ENCODE peak calls at places on chromosomes 6 and 20, in four cellular contexts. One of them, this sample, is unnamed.

GRCh38 chr20:58710481-58711265 is 18.1 kb downstream of the NPEPL1 start:
- DNase-seq in non-pigmented ciliary epithelial cell: no peak
- DNase-seq in GDM1: no peak
- DNase-seq in skeletal muscle cell: no peak
- DNase-seq in this sample: peak

GRCh38 chr6:41375598-41376151 is 40.3 kb downstream of the NCR2 start:
- DNase-seq in GDM1: no peak
- DNase-seq in skeletal muscle cell: no peak
- DNase-seq in non-pigmented ciliary epithelial cell: no peak
- DNase-seq in this sample: no peak

GRCh38 chr20:61252601-61253263 is 671 bp downstream of the CDH4 start:
- DNase-seq in skeletal muscle cell: no peak
- DNase-seq in non-pigmented ciliary epithelial cell: no peak
- DNase-seq in GDM1: no peak
- DNase-seq in this sample: no peak

GRCh38 chr6:42059743-42060142 is 9.4 kb downstream of the TAF8 start:
- DNase-seq in skeletal muscle cell: no peak
- DNase-seq in non-pigmented ciliary epithelial cell: no peak
- DNase-seq in GDM1: no peak
- DNase-seq in this sample: no peak

GRCh38 chr6:167668019-167668753 is 158.5 kb upstream of the AFDN start:
- DNase-seq in GDM1: no peak
- DNase-seq in skeletal muscle cell: no peak
- DNase-seq in non-pigmented ciliary epithelial cell: no peak
- DNase-seq in this sample: peak

GRCh38 chr6:151034825-151035781 is 169.6 kb downstream of the MTHFD1L start:
- DNase-seq in non-pigmented ciliary epithelial cell: no peak
- DNase-seq in GDM1: no peak
- DNase-seq in skeletal muscle cell: no peak
- DNase-seq in this sample: no peak

GRCh38 chr20:18705490-18705889 is 108.1 kb upstream of the SCP2D1 start:
- DNase-seq in GDM1: no peak
- DNase-seq in skeletal muscle cell: peak
- DNase-seq in non-pigmented ciliary epithelial cell: peak
- DNase-seq in this sample: no peak

GRCh38 chr20:17768267-17768666 is 68.5 kb downstream of the BANF2 start:
- DNase-seq in non-pigmented ciliary epithelial cell: no peak
- DNase-seq in skeletal muscle cell: no peak
- DNase-seq in GDM1: no peak
- DNase-seq in this sample: no peak